ENCODE peak calls at places on chromosomes 2 and 18, in five cellular contexts. X is activated CD8-positive, alpha-beta memory T cell treated with anti-CD3 and anti-CD28 coated beads for 24 hours; T is stomach; O is T-helper 17 cell; J is head of caudate nucleus. A is an unnamed sample.

GRCh38 chr18:23229472-23229871 is 94.2 kb downstream of the CABLES1 start:
- DNase-seq in X (no peak), T (no peak), O (no peak), J (no peak), A (no peak)

GRCh38 chr18:4284528-4284927 is 170.6 kb downstream of the DLGAP1 start:
- DNase-seq in X (no peak), T (no peak), O (no peak), J (no peak), A (no peak)

GRCh38 chr2:46268986-46269385 is 28.2 kb upstream of the EPAS1 start:
- DNase-seq in X (no peak), T (no peak), O (no peak), J (no peak), A (no peak)

GRCh38 chr2:86440631-86441391 is at the start of gene KDM3A:
- DNase-seq in X (peak; percentile 99), T (peak; percentile 99), O (peak; percentile 95), J (peak; percentile 99), A (peak; percentile 99)

GRCh38 chr18:51593931-51594330 is 396.4 kb upstream of the MEX3C start:
- DNase-seq in X (no peak), T (no peak), O (no peak), J (no peak), A (no peak)

GRCh38 chr2:170761572-170761971 is 8.6 kb upstream of the ERICH2 start:
- DNase-seq in X (no peak), T (no peak), O (no peak), J (no peak), A (no peak)

GRCh38 chr2:179981085-179981484 is 26.0 kb downstream of the CWC22 start:
- DNase-seq in X (no peak), T (no peak), O (no peak), J (no peak), A (no peak)

GRCh38 chr2:67923696-67924095 is 139.1 kb downstream of the C1D start:
- DNase-seq in X (no peak), T (no peak), O (no peak), J (no peak), A (no peak)

GRCh38 chr18:49031511-49032188 is 80.9 kb upstream of the SMAD7 start:
- DNase-seq in X (peak; percentile 74), T (peak; percentile 24), O (no peak), J (peak; percentile 59), A (no peak)

GRCh38 chr2:161146996-161147395 is 13.2 kb upstream of the TANK start:
- DNase-seq in X (no peak), T (no peak), O (no peak), J (no peak), A (no peak)

GRCh38 chr2:96267159-96267971 is 1.3 kb downstream of the CIAO1 start:
- DNase-seq in X (peak; percentile 76), T (peak; percentile 40), O (no peak), J (no peak), A (peak; percentile 13)

GRCh38 chr2:170409164-170409535 is 231.2 kb downstream of the MYO3B start:
- DNase-seq in X (peak; percentile 85), T (peak; percentile 80), O (peak; percentile 54), J (peak; percentile 81), A (peak; percentile 53)

GRCh38 chr2:63051795-63052333 is 1.2 kb downstream of the OTX1 start:
- DNase-seq in X (peak; percentile 58), T (no peak), O (no peak), J (no peak), A (no peak)

GRCh38 chr2:82345910-82346309 is 2041.4 kb upstream of the LRRTM1 start:
- DNase-seq in X (no peak), T (no peak), O (no peak), J (no peak), A (no peak)

GRCh38 chr2:120346667-120347358 is 877 bp downstream of the INHBB start:
- DNase-seq in X (peak; percentile 65), T (no peak), O (no peak), J (no peak), A (no peak)

GRCh38 chr2:38406597-38407110 is 29.6 kb upstream of the ATL2 start:
- DNase-seq in X (no peak), T (no peak), O (no peak), J (no peak), A (no peak)

GRCh38 chr18:39862341-39862740 is 2092.7 kb upstream of the PIK3C3 start:
- DNase-seq in X (no peak), T (no peak), O (no peak), J (no peak), A (no peak)

GRCh38 chr2:240964221-240964853 is 34.1 kb upstream of the SNED1 start:
- DNase-seq in X (no peak), T (peak; percentile 17), O (no peak), J (peak; percentile 36), A (no peak)

GRCh38 chr2:73935641-73936040 is 9.0 kb downstream of the DGUOK start:
- DNase-seq in X (no peak), T (no peak), O (no peak), J (no peak), A (no peak)

GRCh38 chr2:196427996-196428634 is 211.4 kb upstream of the CCDC150 start:
- DNase-seq in X (no peak), T (no peak), O (no peak), J (no peak), A (no peak)

GRCh38 chr2:124810132-124810531 is 785.0 kb downstream of the CNTNAP5 start:
- DNase-seq in X (no peak), T (no peak), O (no peak), J (no peak), A (no peak)

GRCh38 chr18:28041366-28041765 is 135.6 kb downstream of the CDH2 start:
- DNase-seq in X (no peak), T (no peak), O (no peak), J (no peak), A (no peak)

GRCh38 chr18:70249118-70249517 is 39.7 kb upstream of the SOCS6 start:
- DNase-seq in X (no peak), T (no peak), O (no peak), J (no peak), A (no peak)

GRCh38 chr2:209388416-209389037 is 35.3 kb upstream of the MAP2 start:
- DNase-seq in X (no peak), T (no peak), O (no peak), J (no peak), A (no peak)

A was measured in activated T-helper 1 cell treated with Interleukin-2 at 50 U/mL for 16 hours.